ENCODE peak calls at places on chromosomes 7 and 10, in four cellular contexts. X is transverse colon, Y is endothelial cell of umbilical vein, Z is testis. T is an unnamed sample.

GRCh38 chr10:101566333-101567164 is 21.5 kb downstream of the POLL start:
- DNase-seq in X (no peak), Z (no peak), Y (peak; percentile 14), T (no peak)

GRCh38 chr7:129845972-129846327 is 106.8 kb downstream of the UBE2H start:
- DNase-seq in Y (peak; percentile 74), Z (no peak), X (no peak), T (no peak)

GRCh38 chr7:28961972-28962371 is 3.8 kb upstream of the TRIL start:
- DNase-seq in Z (no peak), X (no peak), Y (no peak), T (no peak)

GRCh38 chr10:51007781-51008180 is 66.5 kb upstream of the PRKG1 start:
- DNase-seq in Y (no peak), X (no peak), Z (no peak), T (no peak)

GRCh38 chr7:34066968-34067367 is 161.6 kb downstream of the BMPER start:
- DNase-seq in X (no peak), Z (no peak), Y (no peak), T (no peak)

GRCh38 chr7:69603937-69604494 is 5.7 kb downstream of the AUTS2 start:
- DNase-seq in X (no peak), Z (no peak), Y (no peak), T (no peak)

GRCh38 chr10:50990568-50991495 is 83.5 kb upstream of the PRKG1 start:
- DNase-seq in Z (peak; percentile 67), Y (peak; percentile 44), X (peak; percentile 61), T (peak; percentile 70)

GRCh38 chr7:159144756-159145543 is at the start of gene VIPR2:
- DNase-seq in Y (no peak), Z (peak; percentile 40), X (peak; percentile 13), T (peak; percentile 51)

GRCh38 chr10:99461230-99461629 is 30.8 kb upstream of the GOT1 start:
- DNase-seq in X (no peak), Y (peak; percentile 7), Z (no peak), T (no peak)

GRCh38 chr10:5071411-5072198 is 22.6 kb upstream of the AKR1C3 start:
- DNase-seq in Z (peak; percentile 83), Y (peak; percentile 78), X (peak; percentile 52), T (no peak)

GRCh38 chr7:2032030-2032875 is 200.5 kb downstream of the MAD1L1 start:
- DNase-seq in Z (no peak), X (no peak), Y (peak; percentile 6), T (peak; percentile 68)

GRCh38 chr10:122861724-122862161 is 16.1 kb upstream of the CUZD1 start:
- DNase-seq in Z (no peak), Y (peak; percentile 78), X (no peak), T (no peak)

GRCh38 chr7:130632111-130632510 is 36.4 kb downstream of the COPG2 start:
- DNase-seq in Z (no peak), X (no peak), Y (peak; percentile 49), T (no peak)

GRCh38 chr10:3995302-3996210 is 210.5 kb upstream of the KLF6 start:
- DNase-seq in X (no peak), Y (peak; percentile 36), Z (no peak), T (no peak)

GRCh38 chr7:112866424-112866823 is 76.2 kb upstream of the TMEM168 start:
- DNase-seq in Z (no peak), Y (no peak), X (no peak), T (no peak)

GRCh38 chr10:129442866-129443265 is 24.2 kb upstream of the MGMT start:
- DNase-seq in Z (no peak), X (no peak), Y (no peak), T (no peak)

GRCh38 chr10:31118561-31118960 is 86.9 kb upstream of the ZNF438 start:
- DNase-seq in Z (no peak), X (no peak), Y (no peak), T (no peak)

GRCh38 chr7:139918488-139918887 is 89.4 kb downstream of the TBXAS1 start:
- DNase-seq in X (no peak), Y (no peak), Z (peak; percentile 56), T (peak; percentile 40)

GRCh38 chr10:92914478-92915066 is 66.3 kb downstream of the EXOC6 start:
- DNase-seq in X (peak; percentile 50), Z (peak; percentile 74), Y (peak; percentile 57), T (no peak)

GRCh38 chr10:49331431-49331830 is 32.5 kb downstream of the C10orf71 start:
- DNase-seq in X (no peak), Z (no peak), Y (no peak), T (no peak)
- H3K27ac ChIP-seq in X (no peak overlapping the region), Z (no peak overlapping the region), Y (no peak overlapping the region), T (no peak overlapping the region)

DNA sequence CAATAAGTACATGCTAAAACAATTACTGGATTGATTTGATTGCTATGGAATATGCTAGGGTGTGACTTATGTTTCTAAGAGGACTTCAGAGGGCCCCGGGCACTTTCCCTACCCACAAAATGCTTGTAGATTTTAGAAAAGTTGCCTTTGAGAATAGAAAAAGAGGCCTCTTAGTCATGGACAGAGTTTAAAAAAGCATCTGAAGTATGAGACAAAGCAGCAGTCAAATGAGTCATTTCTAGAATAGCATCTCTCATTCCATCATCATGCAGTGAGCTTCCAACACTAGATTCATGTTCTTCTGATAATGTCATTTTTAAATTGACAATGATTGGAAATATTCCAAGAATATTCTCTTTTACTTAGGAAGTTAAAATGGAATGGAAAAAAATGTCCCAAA is 675.1 kb upstream of the PCDH15 start:
- DNase-seq in Y (no peak), X (no peak), Z (no peak), T (no peak)
- H3K4me1 ChIP-seq in Y (no peaks in the 10 kb centered on the region), X (no peaks in the 10 kb centered on the region), Z (no peaks in the 10 kb centered on the region), T (no peaks in the 10 kb centered on the region)

GRCh38 chr10:12606461-12606860 is 257.1 kb downstream of the CAMK1D start:
- DNase-seq in Z (no peak), X (peak; percentile 69), Y (no peak), T (no peak)

GRCh38 chr10:12608761-12609160 is 259.4 kb downstream of the CAMK1D start:
- DNase-seq in Z (no peak), Y (no peak), X (no peak), T (no peak)

GRCh38 chr10:12603766-12604470 is 254.6 kb downstream of the CAMK1D start:
- DNase-seq in X (peak; percentile 39), Z (no peak), Y (no peak), T (no peak)

GRCh38 chr10:12602557-12602956 is 253.2 kb downstream of the CAMK1D start:
- DNase-seq in X (no peak), Y (no peak), Z (no peak), T (no peak)

GRCh38 chr10:12605580-12606405 is 256.4 kb downstream of the CAMK1D start:
- DNase-seq in Z (peak; percentile 67), Y (no peak), X (peak; percentile 86), T (peak; percentile 54)
- TF ChIP-seq POLR2A in Z (no peak), Y (no peak), X (peak; percentile 27), T (no peak)

GRCh38 chr10:126127630-126128029 is 231.3 kb downstream of the FANK1 start:
- DNase-seq in Z (no peak), X (no peak), Y (no peak), T (no peak)

GRCh38 chr10:126130291-126130710 is 233.9 kb downstream of the FANK1 start:
- DNase-seq in X (no peak), Y (no peak), Z (peak; percentile 33), T (peak; percentile 73)

GRCh38 chr10:126126856-126127255 is 230.5 kb downstream of the FANK1 start:
- DNase-seq in Z (no peak), X (no peak), Y (no peak), T (no peak)

GRCh38 chr10:126129026-126129425 is 232.7 kb downstream of the FANK1 start:
- DNase-seq in Y (no peak), Z (no peak), X (no peak), T (no peak)

DNA sequence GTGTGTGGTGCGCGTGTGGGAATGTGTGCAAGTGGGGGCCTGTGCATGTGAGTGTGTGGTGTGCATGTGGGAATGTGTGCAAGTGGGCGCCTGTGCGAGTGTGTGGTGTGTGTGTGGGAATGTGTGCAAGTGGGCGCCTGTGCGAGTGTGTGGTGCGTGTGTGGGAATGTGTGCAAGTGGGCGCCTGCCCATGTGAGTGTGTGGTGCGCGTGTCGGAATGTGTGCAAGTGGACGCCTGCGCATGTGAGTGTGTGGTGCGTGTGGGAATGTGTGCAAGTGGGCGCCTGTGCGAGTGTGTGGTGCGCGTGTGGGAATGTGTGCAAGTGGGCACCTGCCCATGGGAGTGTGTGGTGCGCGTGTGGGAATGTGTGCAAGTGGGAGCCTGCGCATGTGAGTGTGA is 232.2 kb downstream of the FANK1 start:
- DNase-seq in Y (no peak), X (no peak), Z (no peak), T (no peak)
- H3K27ac ChIP-seq in Y (no peak overlapping the region), X (no peak overlapping the region), Z (no peak overlapping the region), T (no peak overlapping the region)

DNA sequence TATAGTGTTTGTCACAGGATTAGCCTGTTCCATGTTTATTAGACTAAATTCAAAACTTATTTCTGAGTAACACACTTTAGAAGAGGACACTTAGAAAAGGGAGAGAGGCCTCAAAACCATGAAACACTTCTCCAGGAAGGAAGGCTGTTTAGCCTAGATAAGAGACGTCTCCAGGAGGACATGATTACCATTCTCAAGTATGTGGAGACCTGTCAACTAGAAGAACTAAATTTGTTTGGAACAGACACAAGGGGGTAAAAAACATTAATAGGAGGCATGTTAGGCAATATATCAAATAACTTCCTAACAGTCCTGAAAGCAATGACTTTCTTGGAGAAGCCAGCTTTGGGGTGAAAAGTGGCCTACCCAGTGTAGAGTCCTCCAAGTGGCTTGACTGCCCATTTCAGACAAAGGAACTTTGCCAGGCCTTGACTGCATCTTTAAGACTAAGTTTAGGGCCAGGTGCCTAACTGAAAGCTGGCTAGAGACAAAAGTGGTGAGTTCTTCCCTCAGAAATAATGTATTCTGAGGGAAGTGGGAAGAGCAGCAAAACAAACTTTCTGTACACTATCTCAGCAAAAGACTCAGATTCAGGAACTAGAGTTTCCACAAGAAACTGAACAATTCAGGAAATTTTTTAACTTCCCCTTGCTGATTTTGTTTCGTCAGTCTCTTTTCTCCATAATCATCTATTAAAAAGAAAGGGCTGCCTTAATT is 11.8 kb downstream of the NCOA4 start:
- DNase-seq in Y (peak; percentile 86), X (no peak), Z (no peak), T (no peak)
- H3K4me1 ChIP-seq in Y (peaks cover 49% of the 10 kb centered on the region), X (peaks cover 15% of the 10 kb centered on the region), Z (peaks cover 20% of the 10 kb centered on the region), T (peaks cover 79% of the 10 kb centered on the region)

GRCh38 chr7:51121945-51122425 is 194.6 kb downstream of the COBL start:
- DNase-seq in Z (no peak), X (no peak), Y (peak; percentile 92), T (peak; percentile 63)
- TF ChIP-seq POLR2A in Z (no peak), X (no peak), Y (no peak), T (no peak)

GRCh38 chr10:74596713-74597112 is 229.7 kb upstream of the KAT6B start:
- DNase-seq in X (no peak), Y (no peak), Z (no peak), T (no peak)

GRCh38 chr10:74599676-74600075 is 226.7 kb upstream of the KAT6B start:
- DNase-seq in X (no peak), Y (no peak), Z (no peak), T (no peak)

GRCh38 chr10:74600170-74600569 is 226.2 kb upstream of the KAT6B start:
- DNase-seq in Z (no peak), Y (no peak), X (no peak), T (no peak)

GRCh38 chr10:74593470-74593869 is 232.9 kb upstream of the KAT6B start:
- DNase-seq in Z (no peak), Y (no peak), X (no peak), T (no peak)

GRCh38 chr10:74598891-74599566 is 227.4 kb upstream of the KAT6B start:
- DNase-seq in Y (no peak), Z (no peak), X (no peak), T (no peak)
- H3K27ac ChIP-seq in Y (no peak overlapping the region), Z (peak overlapping the region; percentile 87), X (no peak overlapping the region), T (peak overlapping the region; percentile 74)